ENCODE peak calls at places on chromosomes 3 and 15, in five cellular contexts. N is K562, Z is IMR-90, G is SK-N-SH, V is GM12878. Y is an unnamed sample.

GRCh38 chr15:84980196-84981053 is 1.2 kb upstream of the PDE8A start:
- DNase-seq in G (peak; percentile 88), V (peak; percentile 45), Z (peak; percentile 74), N (peak; percentile 88), Y (peak; percentile 96)

GRCh38 chr3:116246406-116246805 is 198.9 kb downstream of the LSAMP start:
- DNase-seq in G (no peak), V (no peak), N (no peak), Z (no peak), Y (no peak)

GRCh38 chr15:78695849-78696248 is 54.8 kb upstream of the CHRNB4 start:
- DNase-seq in V (no peak), Z (no peak), G (no peak), N (peak; percentile 67), Y (no peak)

GRCh38 chr3:102471001-102471400 is 36.2 kb downstream of the ZPLD1 start:
- DNase-seq in Z (no peak), G (no peak), N (peak; percentile 2), V (no peak), Y (no peak)

GRCh38 chr15:74045636-74046274 is 36.6 kb downstream of the GOLGA6A start:
- DNase-seq in V (no peak), N (no peak), G (no peak), Z (no peak), Y (no peak)

GRCh38 chr3:51269466-51269865 is 115.6 kb upstream of the MANF start:
- DNase-seq in G (no peak), V (no peak), Z (no peak), N (no peak), Y (peak; percentile 8)

GRCh38 chr15:42384597-42384996 is 25.3 kb downstream of the CAPN3 start:
- DNase-seq in N (no peak), G (no peak), V (no peak), Z (no peak), Y (no peak)

GRCh38 chr3:58161435-58162398 is 49.1 kb downstream of the DNASE1L3 start:
- DNase-seq in V (no peak), Z (peak; percentile 98), G (no peak), N (peak; percentile 94), Y (peak; percentile 75)

GRCh38 chr15:78208887-78209645 is 25.3 kb downstream of the ACSBG1 start:
- DNase-seq in G (no peak), N (no peak), V (no peak), Z (no peak), Y (no peak)

GRCh38 chr3:41200669-41201021 is 1.3 kb downstream of the CTNNB1 start:
- DNase-seq in Z (peak; percentile 51), N (peak; percentile 77), G (no peak), V (no peak), Y (no peak)

GRCh38 chr15:89576417-89576773 is 1.1 kb downstream of the TICRR start:
- DNase-seq in V (no peak), Z (peak; percentile 9), G (no peak), N (no peak), Y (peak; percentile 22)

GRCh38 chr3:138470687-138471086 is 36.3 kb downstream of the ESYT3 start:
- DNase-seq in G (no peak), V (no peak), Z (no peak), N (no peak), Y (no peak)

GRCh38 chr3:80308637-80309036 is 540.8 kb upstream of the ROBO1 start:
- DNase-seq in Z (no peak), V (no peak), G (no peak), N (no peak), Y (no peak)

GRCh38 chr15:67807836-67808235 is 17.5 kb upstream of the SKOR1 start:
- DNase-seq in Z (no peak), G (no peak), N (no peak), V (no peak), Y (no peak)

GRCh38 chr3:10855871-10856662 is 40.0 kb downstream of the SLC6A11 start:
- DNase-seq in G (no peak), N (peak; percentile 18), Z (no peak), V (no peak), Y (peak; percentile 25)

GRCh38 chr3:112647122-112647521 is 6.2 kb upstream of the CCDC80 start:
- DNase-seq in V (no peak), Z (peak; percentile 85), N (no peak), G (no peak), Y (peak; percentile 87)

GRCh38 chr3:60979861-60980739 is 271.2 kb downstream of the FHIT start:
- DNase-seq in Z (no peak), V (no peak), N (no peak), G (no peak), Y (no peak)

GRCh38 chr15:68012911-68013310 is 41.2 kb upstream of the PIAS1 start:
- DNase-seq in N (no peak), V (no peak), Z (no peak), G (no peak), Y (peak; percentile 75)

DNA sequence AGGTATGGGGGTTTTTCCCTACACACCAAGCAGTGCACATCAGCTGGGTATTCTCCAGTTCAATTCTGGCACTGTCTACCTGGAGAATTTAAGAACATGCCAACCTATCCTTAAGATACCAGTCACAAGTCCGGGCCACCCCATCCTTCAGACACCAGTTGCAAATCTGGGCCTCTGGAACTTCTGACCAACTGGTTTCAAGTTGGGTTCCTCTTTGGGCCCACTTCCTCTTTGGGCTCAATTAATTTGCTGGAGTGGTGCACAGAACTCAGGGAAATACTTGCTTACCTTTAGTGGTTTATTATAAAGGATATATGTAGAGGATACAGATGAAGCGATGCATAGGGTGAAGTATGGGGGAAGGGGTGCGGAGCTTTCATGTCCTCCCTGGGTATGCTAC is 25.3 kb downstream of the GLCE start:
- DNase-seq in N (no peak), G (no peak), V (no peak), Z (no peak), Y (no peak)
- H3K4me3 ChIP-seq in N (no peak overlapping the region), G (no peak overlapping the region), V (no peak overlapping the region), Z (no peak overlapping the region), Y (no peak overlapping the region)

GRCh38 chr3:169664034-169664820 is 715 bp upstream of the MECOM start:
- DNase-seq in N (no peak), V (no peak), G (peak; percentile 35), Z (no peak), Y (no peak)

GRCh38 chr3:169660709-169661566 is 2.6 kb downstream of the MECOM start:
- DNase-seq in Z (peak; percentile 46), V (no peak), N (no peak), G (peak; percentile 29), Y (no peak)

GRCh38 chr3:169661567-169662214 is 1.8 kb downstream of the MECOM start:
- DNase-seq in N (no peak), Z (peak; percentile 36), G (peak; percentile 76), V (no peak), Y (no peak)

GRCh38 chr3:169659858-169660614 is 3.5 kb downstream of the MECOM start:
- DNase-seq in V (no peak), N (no peak), G (peak; percentile 8), Z (no peak), Y (no peak)

DNA sequence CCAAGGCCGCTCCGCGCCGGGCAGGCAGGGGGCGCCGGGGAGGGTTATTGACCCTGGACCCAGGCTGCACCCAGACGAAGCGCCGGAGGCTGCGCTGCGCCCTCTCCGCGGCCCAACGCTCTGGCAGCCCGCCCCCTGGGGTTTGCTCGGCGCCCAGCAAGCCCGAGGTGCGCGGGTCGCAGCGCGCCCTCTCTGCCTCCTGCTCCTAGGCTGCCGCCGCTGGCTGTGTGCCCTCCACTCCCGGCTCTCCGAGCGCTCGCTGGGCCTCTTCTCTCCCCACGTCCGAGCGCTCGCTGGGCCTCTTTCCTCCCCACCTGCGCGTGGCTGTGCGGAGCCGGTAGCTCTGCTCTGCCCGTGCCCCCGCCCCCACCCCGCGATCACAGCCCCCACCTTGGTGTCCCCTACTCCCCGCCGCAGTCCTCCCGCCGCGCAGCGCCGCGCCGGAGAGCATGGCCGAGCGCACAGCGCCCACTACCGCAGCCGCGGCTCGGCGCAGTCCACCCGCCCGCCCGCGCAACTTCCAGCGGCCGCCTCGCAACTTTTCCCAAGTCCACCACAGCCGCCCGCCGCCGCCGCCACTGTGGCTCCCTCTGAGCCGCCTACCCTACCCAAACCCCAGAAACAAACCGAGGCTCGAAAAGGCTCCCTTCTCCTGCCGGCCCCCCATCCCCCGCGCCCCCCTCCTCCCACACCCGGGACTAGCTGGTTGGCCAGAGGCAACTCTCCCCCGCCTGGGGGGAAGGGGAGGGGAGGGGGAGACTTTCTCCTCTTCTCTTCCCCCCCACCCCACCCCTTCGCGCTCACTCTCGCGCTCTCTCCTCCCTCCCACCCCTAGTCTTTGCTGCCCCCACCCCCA is 1.1 kb downstream of the MECOM start:
- DNase-seq in Z (peak; percentile 57), G (peak; percentile 91), N (peak; percentile 77), V (no peak), Y (peak; percentile 63)
- TF ChIP-seq USF2 in Z (no peak), G (no peak), N (no peak), V (no peak), Y (no peak)

DNA sequence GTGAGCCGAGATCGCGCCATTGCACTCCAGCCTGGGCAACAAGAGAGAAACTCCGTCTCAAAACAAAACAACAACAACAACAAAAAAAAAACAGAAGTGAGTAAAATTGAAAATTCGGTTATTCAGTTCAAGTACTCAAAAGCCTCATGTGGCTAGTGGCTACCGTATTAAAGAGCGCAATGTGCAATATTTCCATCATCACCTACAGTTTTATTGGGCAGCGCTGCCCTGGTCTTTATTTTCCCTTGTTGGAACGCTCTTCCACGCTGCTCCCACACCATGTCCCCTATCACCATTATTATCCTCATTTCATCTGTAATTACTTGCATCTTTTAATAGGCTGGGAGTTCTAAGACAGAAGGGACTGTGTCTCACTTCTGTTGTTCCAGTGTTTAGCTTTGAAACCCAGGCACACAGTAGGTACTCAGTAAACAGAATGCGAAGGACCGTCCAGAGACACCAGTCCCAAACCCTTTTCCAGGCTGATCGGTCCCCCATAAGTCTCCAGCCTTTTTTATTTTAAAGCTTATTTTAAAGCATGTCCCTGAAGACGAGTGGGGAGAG is 427 bp upstream of the HACD3 start:
- DNase-seq in Z (no peak), V (no peak), G (no peak), N (no peak), Y (no peak)
- H3K4me3 ChIP-seq in Z (peak overlapping the region; percentile 41), V (peak overlapping the region; percentile 94), G (peak overlapping the region; percentile 82), N (peak overlapping the region; percentile 92), Y (peak overlapping the region; percentile 78)

DNA sequence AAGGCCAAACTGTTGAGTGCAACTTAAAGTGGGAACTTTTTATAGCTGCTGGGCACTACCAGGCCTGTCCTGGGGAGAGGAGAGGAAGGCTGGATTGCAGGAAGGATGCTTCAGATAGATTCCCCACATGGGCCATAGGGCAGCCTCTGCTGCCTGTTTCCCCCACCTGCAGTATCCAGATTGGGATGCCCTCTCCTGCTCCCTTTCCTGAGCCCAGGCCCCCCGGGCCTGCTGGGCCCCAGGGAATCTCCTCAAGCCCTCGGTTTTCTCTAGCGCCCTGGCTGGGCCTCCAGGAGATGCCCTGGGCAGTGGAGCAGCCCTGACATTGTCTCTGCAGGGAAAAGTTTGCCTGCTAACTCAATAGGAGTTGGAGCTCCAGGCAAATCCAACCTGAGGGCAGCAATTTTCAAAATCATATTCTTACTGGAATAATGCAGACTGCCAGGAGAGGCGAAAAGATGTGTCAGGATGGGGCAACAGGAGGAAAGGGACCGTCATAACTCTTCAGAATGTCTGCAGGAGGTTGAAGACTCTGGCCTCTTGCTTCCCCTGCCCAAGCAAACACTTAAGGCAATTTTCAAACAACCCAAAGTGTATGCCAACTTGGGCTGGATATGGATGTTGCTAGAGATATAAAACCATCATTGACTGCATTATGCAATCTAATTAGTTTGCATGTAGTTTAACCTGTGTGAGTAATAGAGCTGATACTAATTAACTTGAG is 4.4 kb downstream of the NR2F2 start:
- DNase-seq in V (no peak), N (no peak), Z (no peak), G (no peak), Y (no peak)
- TF ChIP-seq USF2 in V (no peak), N (no peak), Z (no peak), G (no peak), Y (no peak)

GRCh38 chr3:48899298-48899697 is 616 bp upstream of the SLC25A20 start:
- DNase-seq in N (peak; percentile 8), G (no peak), Z (no peak), V (no peak), Y (no peak)
- H3K4me3 ChIP-seq in N (peak overlapping the region; percentile 73), G (peak overlapping the region; percentile 85), Z (no peak overlapping the region), V (peak overlapping the region; percentile 75), Y (peak overlapping the region; percentile 69)